ENCODE peak calls at places on chromosome 12, in eight cellular contexts. X is cardiac muscle cell; D is CD8-positive, alpha-beta memory T cell; L is GM23338; J is CD4-positive, CD25-positive, alpha-beta regulatory T cell; B is transverse colon; R is fibroblast of the aortic adventitia; H is neuronal stem cell. F is an unnamed sample.

GRCh38 chr12:121857322-121858246 is 1.1 kb downstream of the HPD start:
- DNase-seq in X (peak; percentile 45), D (no peak), L (no peak), J (no peak), B (no peak), R (peak; percentile 13), H (no peak), F (no peak)

GRCh38 chr12:19273482-19274330 is 144.2 kb downstream of the PLEKHA5 start:
- DNase-seq in X (peak; percentile 98), D (peak; percentile 55), L (no peak), J (peak; percentile 26), B (peak; percentile 44), R (peak; percentile 96), H (no peak), F (peak; percentile 51)

GRCh38 chr12:132243596-132244289 is 85.6 kb downstream of the GALNT9 start:
- DNase-seq in X (no peak), D (no peak), L (peak; percentile 55), J (no peak), B (no peak), R (no peak), H (no peak), F (no peak)

GRCh38 chr12:132084681-132085635 is 59.2 kb downstream of the DDX51 start:
- DNase-seq in X (peak; percentile 66), D (peak; percentile 61), L (peak; percentile 84), J (peak; percentile 58), B (peak; percentile 74), R (peak; percentile 42), H (peak; percentile 71), F (peak; percentile 13)

GRCh38 chr12:26711072-26711471 is 121.9 kb downstream of the ITPR2 start:
- DNase-seq in X (no peak), D (no peak), L (no peak), J (no peak), B (no peak), R (no peak), H (no peak), F (no peak)

GRCh38 chr12:22477166-22477893 is 67.0 kb downstream of the C2CD5 start:
- DNase-seq in X (peak; percentile 93), D (no peak), L (no peak), J (no peak), B (no peak), R (peak; percentile 88), H (no peak), F (no peak)

GRCh38 chr12:77968021-77968420 is 137.3 kb downstream of the NAV3 start:
- DNase-seq in X (no peak), D (no peak), L (no peak), J (no peak), B (no peak), R (no peak), H (no peak), F (no peak)

GRCh38 chr12:124420972-124421674 is 126.2 kb downstream of the RFLNA start:
- DNase-seq in X (no peak), D (no peak), L (no peak), J (no peak), B (no peak), R (no peak), H (no peak), F (no peak)

GRCh38 chr12:11664101-11664500 is 14.6 kb downstream of the ETV6 start:
- DNase-seq in X (no peak), D (no peak), L (no peak), J (no peak), B (no peak), R (no peak), H (no peak), F (no peak)

GRCh38 chr12:106288510-106289195 is 13.9 kb upstream of the TCP11L2 start:
- DNase-seq in X (peak; percentile 94), D (no peak), L (no peak), J (no peak), B (no peak), R (peak; percentile 97), H (no peak), F (no peak)

GRCh38 chr12:74770552-74770951 is 232.9 kb downstream of the ATXN7L3B start:
- DNase-seq in X (no peak), D (no peak), L (no peak), J (no peak), B (no peak), R (no peak), H (no peak), F (no peak)

GRCh38 chr12:15856097-15856982 is 25.8 kb upstream of the STRAP start:
- DNase-seq in X (peak; percentile 82), D (no peak), L (peak; percentile 72), J (peak; percentile 75), B (peak; percentile 36), R (peak; percentile 86), H (peak; percentile 56), F (peak; percentile 69)

GRCh38 chr12:28114488-28114887 is 75.8 kb upstream of the CCDC91 start:
- DNase-seq in X (no peak), D (no peak), L (no peak), J (no peak), B (no peak), R (no peak), H (no peak), F (no peak)

GRCh38 chr12:108561852-108562347 is 496 bp upstream of the ISCU start:
- DNase-seq in X (no peak), D (no peak), L (no peak), J (no peak), B (no peak), R (no peak), H (no peak), F (no peak)

GRCh38 chr12:10027311-10028099 is 3.0 kb upstream of the CLEC9A start:
- DNase-seq in X (no peak), D (no peak), L (no peak), J (no peak), B (no peak), R (no peak), H (no peak), F (no peak)

GRCh38 chr12:46395308-46395707 is 22.7 kb upstream of the SLC38A2 start:
- DNase-seq in X (no peak), D (no peak), L (peak; percentile 56), J (no peak), B (no peak), R (no peak), H (no peak), F (no peak)

GRCh38 chr12:120588371-120588770 is 7.2 kb upstream of the POP5 start:
- DNase-seq in X (no peak), D (no peak), L (no peak), J (no peak), B (no peak), R (no peak), H (no peak), F (no peak)

GRCh38 chr12:25550186-25550585 is 2.9 kb downstream of the LMNTD1 start:
- DNase-seq in X (no peak), D (no peak), L (no peak), J (no peak), B (no peak), R (no peak), H (no peak), F (no peak)

GRCh38 chr12:121766290-121767039 is 27.0 kb downstream of the RHOF start:
- DNase-seq in X (no peak), D (no peak), L (no peak), J (no peak), B (no peak), R (peak; percentile 16), H (no peak), F (no peak)

GRCh38 chr12:66237505-66238175 is 48.6 kb downstream of the IRAK3 start:
- DNase-seq in X (no peak), D (no peak), L (no peak), J (no peak), B (no peak), R (no peak), H (no peak), F (no peak)
- H3K4me3 ChIP-seq in X (no peak overlapping the region), D (no peak overlapping the region), L (no peak overlapping the region), J (no peak overlapping the region), B (no peak overlapping the region), R (no peak overlapping the region), H (no peak overlapping the region), F (no peak overlapping the region)

GRCh38 chr12:69157023-69157655 is 82.2 kb upstream of the CPSF6 start:
- DNase-seq in X (peak; percentile 90), D (peak; percentile 81), L (peak; percentile 95), J (peak; percentile 91), B (peak; percentile 94), R (peak; percentile 82), H (peak; percentile 75), F (peak; percentile 81)
- H3K4me3 ChIP-seq in X (no peak overlapping the region), D (no peak overlapping the region), L (no peak overlapping the region), J (peak overlapping the region; percentile 62), B (no peak overlapping the region), R (no peak overlapping the region), H (no peak overlapping the region), F (peak overlapping the region; percentile 45)

GRCh38 chr12:113203852-113204760 is 17.2 kb upstream of the TPCN1 start:
- DNase-seq in X (peak; percentile 48), D (no peak), L (no peak), J (no peak), B (no peak), R (no peak), H (no peak), F (no peak)

GRCh38 chr12:113211160-113211559 is 10.1 kb upstream of the TPCN1 start:
- DNase-seq in X (no peak), D (no peak), L (no peak), J (peak; percentile 31), B (no peak), R (no peak), H (no peak), F (no peak)

GRCh38 chr12:113208041-113208934 is 13.0 kb upstream of the TPCN1 start:
- DNase-seq in X (peak; percentile 55), D (peak; percentile 54), L (peak; percentile 30), J (peak; percentile 83), B (peak; percentile 67), R (no peak), H (no peak), F (peak; percentile 57)

GRCh38 chr12:113204806-113205205 is 16.5 kb upstream of the TPCN1 start:
- DNase-seq in X (no peak), D (no peak), L (no peak), J (no peak), B (no peak), R (no peak), H (no peak), F (no peak)

DNA sequence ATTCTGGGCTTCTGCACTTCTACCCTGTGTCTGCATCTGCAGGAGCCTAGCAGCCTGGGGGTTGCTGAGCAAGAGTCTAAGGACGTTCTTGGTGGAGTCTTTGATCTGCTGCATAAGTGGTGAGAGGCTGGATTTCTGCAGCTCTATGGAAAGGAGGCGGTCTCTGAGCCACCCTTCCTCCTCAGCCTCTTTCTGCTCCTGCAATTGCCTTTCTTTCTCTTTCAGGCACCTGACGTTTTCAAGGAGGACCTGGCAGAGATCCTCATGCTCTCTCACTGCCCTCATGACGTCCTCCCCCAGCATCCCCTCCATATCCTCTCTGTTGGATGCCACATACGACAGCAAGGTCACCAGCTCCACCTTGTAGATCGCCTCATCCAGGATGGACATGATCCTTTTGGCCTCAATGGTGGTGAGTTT is 13.6 kb upstream of the TPCN1 start:
- DNase-seq in X (no peak), D (no peak), L (no peak), J (peak; percentile 26), B (no peak), R (no peak), H (no peak), F (peak; percentile 39)
- H3K4me3 ChIP-seq in X (no peak overlapping the region), D (peak overlapping the region; percentile 20), L (no peak overlapping the region), J (no peak overlapping the region), B (no peak overlapping the region), R (no peak overlapping the region), H (no peak overlapping the region), F (no peak overlapping the region)

DNA sequence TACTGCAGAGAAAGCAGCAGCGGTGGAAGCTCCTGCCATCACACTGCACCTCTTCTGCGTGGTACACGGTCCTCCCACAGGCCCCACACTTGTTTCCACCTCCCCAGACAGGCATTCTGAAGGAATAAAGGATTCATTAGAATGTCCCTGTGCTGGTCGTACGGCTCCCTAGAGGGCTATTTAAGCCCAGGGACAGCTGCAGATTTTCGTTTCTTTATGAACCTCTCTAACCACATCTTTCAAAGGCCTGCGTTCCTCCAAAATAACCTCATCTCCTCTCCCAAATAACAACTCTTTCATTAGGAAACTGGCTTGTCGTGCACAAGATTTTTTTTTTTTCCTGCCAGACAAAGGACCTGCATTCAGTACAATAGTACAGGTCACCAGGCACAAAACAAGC is 12.7 kb downstream of the CSRP2 start:
- DNase-seq in X (no peak), D (no peak), L (peak; percentile 17), J (no peak), B (no peak), R (no peak), H (peak; percentile 77), F (no peak)
- H3K4me3 ChIP-seq in X (no peak overlapping the region), D (no peak overlapping the region), L (no peak overlapping the region), J (no peak overlapping the region), B (no peak overlapping the region), R (no peak overlapping the region), H (no peak overlapping the region), F (no peak overlapping the region)

F was measured in naive thymus-derived CD4-positive, alpha-beta T cell.